ENCODE peak calls at places on chromosomes 11 and 22, in eight cellular contexts. B is neural crest cell; I is heart left ventricle; A is CD8-positive, alpha-beta T cell; H is ACHN; V is MV-4-11; L is astrocyte of the cerebellum; M is H9. X is an unnamed sample.

GRCh38 chr11:71940561-71941219 is 11.8 kb downstream of the RNF121 start:
- DNase-seq in B (no peak), I (no peak), A (no peak), H (no peak), V (no peak), L (no peak), M (no peak), X (no peak)

GRCh38 chr11:61541568-61541967 is 33.0 kb downstream of the LRRC10B start:
- DNase-seq in B (no peak), I (no peak), A (no peak), H (no peak), V (peak; percentile 74), L (no peak), M (peak; percentile 91), X (no peak)

GRCh38 chr22:39746600-39747262 is 146.8 kb downstream of the ENTHD1 start:
- DNase-seq in B (no peak), I (no peak), A (no peak), H (no peak), V (no peak), L (no peak), M (no peak), X (no peak)

GRCh38 chr11:58927393-58928081 is 11.8 kb upstream of the GLYATL1 start:
- DNase-seq in B (peak; percentile 67), I (no peak), A (no peak), H (peak; percentile 94), V (no peak), L (no peak), M (peak; percentile 99), X (no peak)

GRCh38 chr11:111344032-111344431 is 35.0 kb downstream of the POU2AF1 start:
- DNase-seq in B (no peak), I (no peak), A (no peak), H (no peak), V (no peak), L (no peak), M (no peak), X (no peak)

GRCh38 chr22:43343262-43343988 is at the start of gene SCUBE1:
- DNase-seq in B (peak; percentile 65), I (peak; percentile 56), A (peak; percentile 21), H (peak; percentile 2), V (peak; percentile 57), L (no peak), M (peak; percentile 84), X (peak; percentile 26)

GRCh38 chr11:34631737-34632104 is 10.8 kb downstream of the EHF start:
- DNase-seq in B (no peak), I (no peak), A (no peak), H (no peak), V (no peak), L (no peak), M (no peak), X (no peak)

GRCh38 chr22:20259336-20259705 is 8.8 kb downstream of the RTN4R start:
- DNase-seq in B (no peak), I (no peak), A (no peak), H (no peak), V (no peak), L (no peak), M (no peak), X (no peak)

GRCh38 chr11:70075836-70076235 is 2.3 kb upstream of the ANO1 start:
- DNase-seq in B (no peak), I (peak; percentile 9), A (no peak), H (no peak), V (no peak), L (no peak), M (peak; percentile 21), X (no peak)

GRCh38 chr22:50009251-50009650 is 3.3 kb downstream of the IL17REL start:
- DNase-seq in B (no peak), I (no peak), A (no peak), H (no peak), V (no peak), L (no peak), M (no peak), X (no peak)

GRCh38 chr11:48011125-48012050 is 31.0 kb downstream of the PTPRJ start:
- DNase-seq in B (no peak), I (no peak), A (no peak), H (no peak), V (no peak), L (no peak), M (no peak), X (no peak)

GRCh38 chr22:17951315-17951714 is 73.0 kb downstream of the MICAL3 start:
- DNase-seq in B (no peak), I (no peak), A (no peak), H (no peak), V (no peak), L (no peak), M (no peak), X (no peak)

GRCh38 chr11:105829084-105829483 is 193.0 kb downstream of the MSANTD4 start:
- DNase-seq in B (no peak), I (no peak), A (no peak), H (no peak), V (peak; percentile 76), L (no peak), M (no peak), X (no peak)

GRCh38 chr11:22162754-22163153 is 30.1 kb upstream of the ANO5 start:
- DNase-seq in B (no peak), I (no peak), A (no peak), H (no peak), V (peak; percentile 49), L (no peak), M (no peak), X (no peak)

GRCh38 chr11:210122-210802 is 2.8 kb downstream of the RIC8A start:
- DNase-seq in B (no peak), I (no peak), A (no peak), H (peak; percentile 72), V (no peak), L (peak; percentile 42), M (no peak), X (no peak)

GRCh38 chr11:111410951-111411350 is 31.9 kb upstream of the POU2AF1 start:
- DNase-seq in B (no peak), I (no peak), A (no peak), H (no peak), V (no peak), L (no peak), M (no peak), X (no peak)

X was measured in activated T-helper 9 cell treated with anti-CD3 and anti-CD28 coated beads, Interleukin-2, amount 50 U/mL, for 16 hours.